ENCODE peak calls at places on chromosomes 1 and 21, in seven cellular contexts. S, F, C, X, R, Y and Q are unnamed samples.

GRCh38 chr1:14404847-14405246 is 193.6 kb upstream of the KAZN start:
- DNase-seq in S (no peak), R (no peak), C (no peak), Y (no peak), X (no peak), F (no peak), Q (no peak)

GRCh38 chr1:29833596-29833995 is 597.3 kb downstream of the PTPRU start:
- DNase-seq in F (no peak), X (no peak), Y (no peak), S (no peak), C (no peak), R (no peak), Q (no peak)

GRCh38 chr1:58837886-58838285 is 54.0 kb upstream of the JUN start:
- DNase-seq in S (no peak), Y (no peak), F (no peak), C (no peak), X (no peak), R (no peak), Q (no peak)

GRCh38 chr21:42336065-42336464 is 14.7 kb downstream of the TFF2 start:
- DNase-seq in S (peak; percentile 16), X (no peak), Y (no peak), F (no peak), C (no peak), R (peak; percentile 7), Q (no peak)

GRCh38 chr1:46174448-46175231 is at the start of gene TSPAN1:
- DNase-seq in C (no peak), F (no peak), R (no peak), X (no peak), Y (no peak), S (peak; percentile 59), Q (no peak)

GRCh38 chr1:12053752-12054548 is 9.2 kb upstream of the TNFRSF8 start:
- DNase-seq in X (no peak), R (no peak), Y (peak; percentile 69), F (no peak), C (no peak), S (peak; percentile 18), Q (no peak)

GRCh38 chr21:42498012-42498411 is 2.0 kb upstream of the RSPH1 start:
- DNase-seq in C (no peak), X (no peak), F (no peak), R (no peak), S (no peak), Y (no peak), Q (no peak)

GRCh38 chr1:180213401-180214177 is 16.5 kb upstream of the LHX4 start:
- DNase-seq in Y (peak; percentile 80), X (no peak), R (no peak), S (peak; percentile 22), F (peak; percentile 99), C (no peak), Q (no peak)

GRCh38 chr1:47424336-47424982 is 8.4 kb downstream of the FOXE3 start:
- DNase-seq in Y (no peak), R (peak; percentile 52), C (peak; percentile 46), S (peak; percentile 64), F (peak; percentile 73), X (no peak), Q (no peak)
- TF ChIP-seq CTCF in Y (peak; percentile 56), R (peak; percentile 78), C (peak; percentile 82), S (peak; percentile 85), F (peak; percentile 75), X (peak; percentile 66), Q (peak; percentile 86)

GRCh38 chr1:55611123-55611522 is 396.0 kb upstream of the USP24 start:
- DNase-seq in X (no peak), C (peak; percentile 14), R (no peak), F (no peak), S (no peak), Y (no peak), Q (peak; percentile 59)
- TF ChIP-seq CTCF in X (no peak), C (peak; percentile 5), R (no peak), F (no peak), S (no peak), Y (no peak), Q (peak; percentile 28)

GRCh38 chr1:155175281-155175926 is 1.8 kb downstream of the TRIM46 start:
- DNase-seq in C (no peak), R (no peak), X (no peak), F (no peak), Y (peak; percentile 14), S (no peak), Q (no peak)

GRCh38 chr1:155174334-155175280 is 958 bp downstream of the TRIM46 start:
- DNase-seq in X (no peak), F (no peak), C (peak; percentile 47), R (no peak), Y (peak; percentile 36), S (no peak), Q (no peak)

GRCh38 chr1:155176544-155177071 is 3.0 kb downstream of the TRIM46 start:
- DNase-seq in X (peak; percentile 88), S (peak; percentile 78), R (peak; percentile 47), C (peak; percentile 56), F (peak; percentile 89), Y (peak; percentile 94), Q (no peak)

GRCh38 chr1:155177192-155177917 is 3.7 kb downstream of the TRIM46 start:
- DNase-seq in C (no peak), X (peak; percentile 70), Y (peak; percentile 40), S (peak; percentile 50), R (no peak), F (peak; percentile 76), Q (no peak)

DNA sequence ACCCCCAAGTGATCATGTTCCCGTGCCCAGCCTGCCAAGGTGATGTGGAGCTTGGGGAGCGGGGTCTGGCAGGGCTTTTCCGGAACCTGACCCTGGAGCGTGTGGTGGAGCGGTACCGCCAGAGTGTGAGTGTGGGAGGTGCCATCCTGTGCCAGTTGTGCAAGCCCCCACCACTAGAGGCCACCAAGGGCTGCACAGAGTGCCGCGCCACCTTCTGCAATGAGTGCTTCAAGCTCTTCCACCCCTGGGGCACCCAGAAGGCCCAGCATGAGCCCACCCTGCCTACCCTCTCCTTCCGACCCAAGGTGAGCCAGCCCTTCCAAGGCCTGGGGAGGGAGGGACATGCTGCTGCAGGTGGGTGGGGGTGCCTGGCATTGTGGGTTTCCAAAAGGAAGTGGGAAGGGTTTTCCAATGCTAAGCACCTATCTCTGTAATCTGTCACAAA is 2.3 kb downstream of the TRIM46 start:
- DNase-seq in S (no peak), X (peak; percentile 57), Y (no peak), C (no peak), F (no peak), R (no peak), Q (no peak)
- TF ChIP-seq CTCF in S (no peak), X (no peak), Y (no peak), C (peak; percentile 4), F (no peak), R (peak; percentile 6), Q (no peak)

GRCh38 chr1:1374068-1374860 is 743 bp downstream of the AURKAIP1 start:
- DNase-seq in S (peak; percentile 32), C (no peak), F (no peak), R (no peak), X (peak; percentile 64), Y (no peak), Q (no peak)

GRCh38 chr1:1373493-1374067 is 1.4 kb downstream of the AURKAIP1 start:
- DNase-seq in F (no peak), C (no peak), Y (no peak), R (no peak), X (no peak), S (no peak), Q (no peak)

GRCh38 chr1:1373051-1373450 is 2.0 kb downstream of the AURKAIP1 start:
- DNase-seq in S (no peak), Y (no peak), R (no peak), F (no peak), C (no peak), X (no peak), Q (no peak)

GRCh38 chr1:1376551-1377226 is 1.7 kb upstream of the AURKAIP1 start:
- DNase-seq in X (no peak), S (no peak), C (no peak), F (no peak), R (no peak), Y (no peak), Q (no peak)

GRCh38 chr1:1374861-1375662 is at the start of gene AURKAIP1:
- DNase-seq in X (peak; percentile 98), R (peak; percentile 99), S (peak; percentile 100), F (peak; percentile 99), Y (peak; percentile 99), C (peak; percentile 100), Q (peak; percentile 99)
- TF ChIP-seq CTCF in X (peak; percentile 51), R (peak; percentile 77), S (peak; percentile 23), F (no peak), Y (peak; percentile 52), C (peak; percentile 39), Q (peak; percentile 37)